ENCODE peak calls at places on chromosomes 16 and 17, in ten cellular contexts. M, C, P, Y, B, W, L, G, H and Q are unnamed samples.

GRCh38 chr16:5438591-5438990 is 341.0 kb upstream of the EEF2KMT start:
- DNase-seq in H (no peak), C (no peak), Y (no peak), B (peak), P (no peak), W (no peak), M (no peak), L (no peak), G (no peak), Q (no peak)

GRCh38 chr17:70022175-70022574 is 52.9 kb upstream of the KCNJ16 start:
- DNase-seq in B (no peak), L (no peak), H (no peak), Y (no peak), M (no peak), W (no peak), G (no peak), C (no peak), P (no peak), Q (no peak)

GRCh38 chr16:16863672-16864071 is 484.7 kb downstream of the NPIPA7 start:
- DNase-seq in W (no peak), C (no peak), Y (no peak), H (no peak), P (no peak), L (no peak), M (no peak), B (no peak), G (no peak), Q (no peak)

GRCh38 chr17:30970757-30971567 is at the start of gene RNF135:
- DNase-seq in Y (peak), P (peak), M (peak), L (peak), W (peak), B (no peak), H (peak), C (no peak), G (no peak), Q (peak)

GRCh38 chr16:24919536-24919935 is 73.8 kb downstream of the SLC5A11 start:
- DNase-seq in L (no peak), C (no peak), B (no peak), H (no peak), P (no peak), G (no peak), M (no peak), W (no peak), Y (no peak), Q (no peak)

GRCh38 chr17:77264617-77265230 is 124.0 kb downstream of the SEC14L1 start:
- DNase-seq in M (no peak), B (no peak), L (no peak), C (no peak), P (no peak), Y (no peak), G (no peak), W (no peak), H (no peak), Q (no peak)

GRCh38 chr17:31787857-31788570 is 71.0 kb downstream of the COPRS start:
- DNase-seq in L (no peak), P (peak), G (no peak), Y (peak), C (peak), W (peak), B (peak), H (peak), M (peak), Q (no peak)

GRCh38 chr16:55047331-55047730 is 116.7 kb downstream of the IRX5 start:
- DNase-seq in P (no peak), B (no peak), G (no peak), H (no peak), L (no peak), W (peak), C (no peak), Y (no peak), M (no peak), Q (no peak)

GRCh38 chr17:74024871-74025531 is 178.5 kb upstream of the RPL38 start:
- DNase-seq in B (no peak), Y (no peak), H (no peak), M (no peak), W (no peak), P (no peak), L (no peak), C (peak), G (no peak), Q (no peak)

GRCh38 chr17:39870776-39871175 is 2.8 kb downstream of the ZPBP2 start:
- DNase-seq in H (no peak), Y (no peak), M (no peak), B (no peak), G (no peak), W (no peak), P (no peak), L (no peak), C (no peak), Q (no peak)

GRCh38 chr17:79812206-79812968 is 15.5 kb upstream of the CBX8 start:
- DNase-seq in M (no peak), W (no peak), H (no peak), G (peak), P (no peak), B (no peak), C (no peak), L (no peak), Y (no peak), Q (no peak)

GRCh38 chr17:48545022-48545376 is at the start of gene HOXB2:
- DNase-seq in B (peak), W (no peak), H (no peak), G (no peak), P (no peak), Y (no peak), C (no peak), M (no peak), L (no peak), Q (no peak)

GRCh38 chr17:15463363-15463762 is 4.1 kb downstream of the CDRT4 start:
- DNase-seq in Y (peak), C (peak), W (peak), M (peak), H (peak), L (peak), P (peak), G (no peak), B (no peak), Q (no peak)

GRCh38 chr17:383771-384621 is 31.4 kb upstream of the RPH3AL start:
- DNase-seq in L (no peak), Y (no peak), B (no peak), C (no peak), M (no peak), G (peak), W (no peak), P (no peak), H (no peak), Q (no peak)

GRCh38 chr16:55392701-55393100 is 68.7 kb downstream of the IRX6 start:
- DNase-seq in Y (no peak), G (no peak), L (no peak), P (no peak), M (no peak), B (no peak), C (no peak), H (no peak), W (no peak), Q (no peak)

GRCh38 chr16:17937003-17937402 is 399.5 kb downstream of the NPIPA8 start:
- DNase-seq in H (no peak), M (no peak), L (no peak), C (no peak), W (no peak), G (no peak), Y (no peak), P (no peak), B (no peak), Q (no peak)
- TF ChIP-seq EP300 in H (no peak), M (no peak), L (no peak), C (no peak), W (no peak), G (no peak), Y (no peak), P (no peak), B (no peak), Q (no peak)

GRCh38 chr17:38799501-38800236 is at the start of gene PIP4K2B:
- DNase-seq in C (peak), W (peak), B (peak), L (peak), Y (peak), H (peak), G (peak), M (peak), P (peak), Q (peak)

GRCh38 chr17:38797091-38797490 is 2.3 kb downstream of the PIP4K2B start:
- DNase-seq in Y (no peak), G (no peak), B (no peak), L (no peak), H (no peak), M (no peak), W (no peak), P (no peak), C (no peak), Q (no peak)

GRCh38 chr17:38800237-38800760 is 943 bp upstream of the PIP4K2B start:
- DNase-seq in Y (no peak), W (no peak), G (no peak), C (no peak), L (no peak), H (no peak), M (no peak), B (no peak), P (no peak), Q (no peak)

GRCh38 chr17:38797828-38798227 is 1.5 kb downstream of the PIP4K2B start:
- DNase-seq in W (no peak), G (no peak), B (no peak), L (no peak), M (no peak), C (no peak), H (no peak), P (no peak), Y (no peak), Q (no peak)

GRCh38 chr17:38798614-38799500 is 499 bp downstream of the PIP4K2B start:
- DNase-seq in C (peak), H (peak), G (peak), B (peak), M (peak), L (peak), P (no peak), W (peak), Y (peak), Q (no peak)
- TF ChIP-seq CTCF in C (peak), H (no peak), G (peak), B (peak), M (no peak), L (no peak), P (no peak), W (no peak), Y (no peak), Q (no peak)

DNA sequence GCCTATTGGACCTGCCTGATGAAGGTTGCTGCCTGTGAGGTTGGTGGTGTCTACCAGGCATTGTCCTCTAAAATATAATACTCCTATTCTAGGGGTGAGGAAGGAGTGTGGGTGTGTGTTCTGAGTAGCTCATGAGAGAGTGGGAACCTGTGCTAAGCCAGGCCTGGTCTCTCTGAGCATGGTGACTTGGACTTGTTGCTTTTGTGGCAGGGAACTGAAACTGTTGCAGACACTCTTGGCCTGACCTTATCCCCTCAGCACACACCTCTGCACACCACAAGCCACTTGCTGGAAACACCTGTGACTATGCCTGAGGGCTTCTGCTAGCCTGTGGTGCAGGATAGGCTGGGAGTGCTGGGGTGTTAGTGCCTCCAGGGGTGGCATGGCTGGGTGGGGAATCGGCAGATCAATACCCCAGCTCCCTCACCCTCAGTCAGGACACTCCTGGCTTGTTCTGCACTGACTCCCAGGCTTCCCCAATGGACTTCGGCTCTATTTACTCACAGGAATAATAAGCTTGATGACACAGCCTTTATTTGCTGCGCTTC is 29.9 kb downstream of the PLCG2 start:
- DNase-seq in B (no peak), W (no peak), Y (no peak), P (no peak), C (peak), M (no peak), H (peak), L (no peak), G (no peak), Q (no peak)
- TF ChIP-seq EP300 in B (no peak), W (no peak), Y (no peak), P (no peak), C (no peak), M (no peak), H (no peak), L (no peak), G (no peak), Q (no peak)

GRCh38 chr16:56520251-56520577 is 390 bp upstream of the BBS2 start:
- DNase-seq in L (no peak), P (no peak), Y (no peak), B (no peak), H (no peak), C (no peak), M (no peak), G (no peak), W (no peak), Q (no peak)

GRCh38 chr16:56517206-56517605 is 2.6 kb downstream of the BBS2 start:
- DNase-seq in L (no peak), W (no peak), H (no peak), G (no peak), P (no peak), C (no peak), M (no peak), B (no peak), Y (no peak), Q (no peak)

GRCh38 chr16:56518435-56518834 is 1.4 kb downstream of the BBS2 start:
- DNase-seq in C (no peak), H (no peak), W (no peak), M (no peak), L (no peak), G (no peak), Y (no peak), B (no peak), P (no peak), Q (no peak)

GRCh38 chr16:56515665-56516064 is 4.2 kb downstream of the BBS2 start:
- DNase-seq in M (no peak), Y (no peak), B (no peak), C (no peak), W (no peak), L (no peak), H (no peak), P (no peak), G (no peak), Q (no peak)

GRCh38 chr16:56519459-56520250 is at the start of gene BBS2:
- DNase-seq in M (peak), L (peak), Y (peak), C (peak), H (peak), P (peak), W (peak), B (peak), G (peak), Q (peak)
- TF ChIP-seq CTCF in M (no peak), L (no peak), Y (no peak), C (peak), H (no peak), P (no peak), W (no peak), B (no peak), G (no peak), Q (no peak)